ENCODE peak calls at places on chromosomes 6 and 20, in four cellular contexts. R is neuronal stem cell, C is mesenchymal stem cell, Q is H9. Z is an unnamed sample.

GRCh38 chr20:10673176-10673830 is 496 bp downstream of the JAG1 start:
- DNase-seq in R (no peak), Q (peak), C (no peak), Z (no peak)

GRCh38 chr20:48357714-48358113 is 470.1 kb downstream of the PREX1 start:
- DNase-seq in R (no peak), Q (no peak), C (no peak), Z (no peak)

GRCh38 chr6:22041797-22042489 is 254.9 kb downstream of the PRL start:
- DNase-seq in R (no peak), C (no peak), Q (no peak), Z (no peak)

GRCh38 chr6:109979033-109979921 is 1.2 kb downstream of the GPR6 start:
- DNase-seq in C (no peak), Q (peak), R (no peak), Z (no peak)

GRCh38 chr6:68317366-68317765 is 317.7 kb upstream of the ADGRB3 start:
- DNase-seq in Q (no peak), R (no peak), C (no peak), Z (no peak)

GRCh38 chr6:128516514-128516898 is 3.9 kb downstream of the PTPRK start:
- DNase-seq in C (peak), R (no peak), Q (no peak), Z (peak)

GRCh38 chr6:100823041-100823440 is 58.1 kb downstream of the ASCC3 start:
- DNase-seq in R (no peak), C (no peak), Q (no peak), Z (no peak)

GRCh38 chr20:47741669-47742345 is 43.5 kb downstream of the SULF2 start:
- DNase-seq in C (no peak), R (no peak), Q (no peak), Z (no peak)

GRCh38 chr6:49342410-49342809 is 120.6 kb downstream of the MMUT start:
- DNase-seq in R (no peak), Q (peak), C (no peak), Z (peak)

GRCh38 chr6:157645201-157645795 is 177.7 kb upstream of the SNX9 start:
- DNase-seq in C (no peak), Q (no peak), R (no peak), Z (no peak)

GRCh38 chr20:2483504-2483903 is 12.9 kb upstream of the SNRPB start:
- DNase-seq in R (no peak), C (no peak), Q (no peak), Z (no peak)

GRCh38 chr6:15491255-15491985 is 171.4 kb downstream of the DTNBP1 start:
- DNase-seq in C (peak), Q (peak), R (peak), Z (peak)

GRCh38 chr6:85401186-85402062 is 48.5 kb upstream of the NT5E start:
- DNase-seq in R (no peak), Q (no peak), C (no peak), Z (no peak)

DNA sequence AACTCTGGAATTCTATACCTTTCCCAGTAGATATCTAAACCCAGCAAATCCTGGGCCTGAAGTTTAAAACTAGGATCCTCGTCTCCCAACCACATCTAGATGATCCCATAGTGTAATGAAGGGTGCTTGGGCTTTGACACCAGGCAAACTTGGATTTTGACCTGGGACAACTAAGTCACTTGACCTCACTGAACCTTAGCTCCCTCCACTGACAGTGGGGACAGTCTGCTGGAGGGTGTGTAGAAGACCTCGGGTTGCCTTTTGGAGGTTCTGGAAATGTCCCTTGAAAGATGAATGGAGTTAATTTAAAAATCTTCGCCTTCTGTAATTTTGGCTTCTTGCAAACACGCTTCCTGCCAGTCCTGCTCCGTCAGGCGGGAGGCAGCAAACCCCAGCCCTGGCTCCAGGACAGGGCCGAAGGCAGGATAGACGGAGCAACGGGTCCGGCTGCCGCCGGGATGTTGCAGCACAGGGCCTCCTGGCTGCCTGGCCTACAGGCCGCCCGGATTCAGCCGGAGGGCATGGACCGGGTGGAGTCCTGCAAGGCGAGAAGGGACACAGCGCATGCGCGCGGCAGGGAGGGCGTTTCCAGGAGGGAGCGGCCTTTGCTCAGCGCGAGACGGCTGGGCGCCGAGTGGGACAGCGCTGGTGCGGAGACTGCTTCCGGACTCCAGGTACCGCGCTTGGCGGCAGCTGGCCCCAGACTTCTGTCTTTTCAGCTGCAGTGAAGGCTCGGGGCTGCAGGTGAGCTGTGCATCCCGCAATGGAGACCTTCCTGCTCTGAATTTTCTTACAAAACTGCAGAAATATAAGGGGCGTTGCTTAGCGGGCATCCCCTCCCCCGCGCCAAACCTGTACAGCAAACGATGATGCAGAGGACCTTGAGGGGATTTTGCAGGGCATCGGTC is at the start of gene TMEM14A:
- DNase-seq in R (peak), Q (peak), C (peak), Z (peak)
- H3K23ac ChIP-seq in R (no peak), Q (no peak), C (peak), Z (peak)

DNA sequence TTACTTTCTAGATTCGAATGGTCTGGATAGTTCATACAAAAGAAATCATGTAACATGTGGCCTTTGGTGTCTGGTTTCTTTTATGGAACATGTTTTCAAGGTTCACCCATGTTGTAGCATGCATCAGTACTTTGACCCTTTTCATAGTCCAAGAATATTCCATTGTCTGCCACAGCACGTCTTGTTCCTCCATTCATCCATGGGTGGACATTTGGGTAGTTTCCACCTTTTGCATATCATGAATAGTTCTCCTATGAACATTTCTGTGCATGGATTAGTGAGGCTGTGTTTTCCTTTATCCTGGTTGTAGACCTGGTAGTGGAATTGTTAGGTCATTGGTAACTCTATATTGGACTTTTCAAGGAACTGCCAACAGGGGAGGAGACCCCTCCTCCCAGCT is 31.7 kb downstream of the GSTA3 start:
- DNase-seq in C (peak), Q (no peak), R (no peak), Z (no peak)
- H2BK15ac ChIP-seq in C (no peak), Q (no peak), R (no peak), Z (no peak)

GRCh38 chr20:62752181-62752670 is 43.6 kb downstream of the NTSR1 start:
- DNase-seq in Q (no peak), C (no peak), R (no peak), Z (no peak)
- H3K18ac ChIP-seq in Q (no peak), C (no peak), R (peak), Z (no peak)

GRCh38 chr6:165987483-165988305 is 180.0 kb downstream of the TBXT start:
- DNase-seq in Q (peak), R (no peak), C (peak), Z (peak)
- H3K23ac ChIP-seq in Q (no peak), R (no peak), C (no peak), Z (no peak)

GRCh38 chr20:23508449-23508848 is 17.5 kb downstream of the CST8 start:
- DNase-seq in Q (no peak), R (no peak), C (no peak), Z (peak)
- H2BK15ac ChIP-seq in Q (no peak), R (peak), C (no peak), Z (no peak)

GRCh38 chr20:4603724-4604123 is 118.0 kb upstream of the PRND start:
- DNase-seq in R (no peak), C (peak), Q (no peak), Z (no peak)
- H3K18ac ChIP-seq in R (no peak), C (no peak), Q (no peak), Z (no peak)

GRCh38 chr20:34751453-34751852 is 47.3 kb downstream of the TP53INP2 start:
- DNase-seq in Q (no peak), C (no peak), R (no peak), Z (no peak)
- H3K23ac ChIP-seq in Q (no peak), C (no peak), R (no peak), Z (no peak)

GRCh38 chr6:119545245-119545644 is 195.7 kb upstream of the MAN1A1 start:
- DNase-seq in R (no peak), Q (no peak), C (no peak), Z (no peak)

GRCh38 chr6:119542037-119542436 is 192.5 kb upstream of the MAN1A1 start:
- DNase-seq in C (no peak), R (no peak), Q (no peak), Z (peak)

GRCh38 chr6:119541132-119541905 is 191.8 kb upstream of the MAN1A1 start:
- DNase-seq in Q (no peak), R (no peak), C (peak), Z (no peak)

GRCh38 chr6:119544325-119545150 is 195.0 kb upstream of the MAN1A1 start:
- DNase-seq in R (no peak), C (peak), Q (no peak), Z (no peak)

GRCh38 chr6:119543332-119543731 is 193.8 kb upstream of the MAN1A1 start:
- DNase-seq in C (no peak), R (no peak), Q (no peak), Z (no peak)
- H2BK15ac ChIP-seq in C (no peak), R (no peak), Q (no peak), Z (no peak)

GRCh38 chr6:116461563-116462507 is 660 bp downstream of the CALHM6 start:
- DNase-seq in Q (peak), R (peak), C (peak), Z (peak)
- H3K18ac ChIP-seq in Q (no peak), R (peak), C (peak), Z (no peak)

DNA sequence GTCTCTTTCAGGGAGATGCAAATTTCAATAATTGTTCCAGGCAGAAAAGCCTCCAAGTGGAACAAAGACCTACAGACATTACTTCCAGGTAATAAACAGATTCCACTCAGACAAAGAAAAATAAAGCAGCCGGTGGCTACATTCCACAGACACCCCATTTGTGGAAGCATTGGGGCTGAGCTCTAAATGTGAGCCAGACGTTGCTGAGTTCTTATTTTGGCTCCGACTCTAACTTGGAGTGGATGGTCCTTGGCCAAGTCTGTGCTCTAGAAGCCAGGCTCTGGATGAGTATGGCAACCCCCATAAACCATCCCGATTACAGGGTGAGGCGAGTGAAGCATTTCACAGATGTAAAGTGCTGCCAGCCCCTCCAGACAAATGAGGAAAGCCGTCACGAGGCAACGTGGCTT is 6.6 kb downstream of the TRAM2 start:
- DNase-seq in R (no peak), C (no peak), Q (no peak), Z (no peak)
- H3K23ac ChIP-seq in R (no peak), C (no peak), Q (no peak), Z (no peak)